ENCODE peak calls at places on chromosomes 12 and 14, in ten cellular contexts. W, Y, L, E, V, U, G, N, B and K are unnamed samples.

GRCh38 chr12:91590991-91591987 is 408.7 kb upstream of the DCN start:
- DNase-seq in L (no peak), B (no peak), G (no peak), N (no peak), U (no peak), Y (no peak), W (no peak), V (no peak), E (no peak), K (no peak)

GRCh38 chr12:109981311-109981710 is 14.9 kb downstream of the GIT2 start:
- DNase-seq in N (no peak), L (no peak), Y (no peak), G (no peak), E (no peak), W (no peak), U (no peak), B (no peak), V (no peak), K (no peak)

GRCh38 chr14:90545431-90545830 is 148.6 kb downstream of the CALM1 start:
- DNase-seq in W (no peak), G (no peak), E (no peak), L (no peak), V (no peak), N (no peak), U (no peak), Y (no peak), B (no peak), K (no peak)

GRCh38 chr14:64906022-64906421 is 8.2 kb upstream of the CHURC1 start:
- DNase-seq in E (no peak), G (no peak), V (no peak), B (no peak), N (no peak), L (no peak), W (no peak), Y (no peak), U (no peak), K (no peak)

GRCh38 chr12:22312336-22312735 is 22.2 kb downstream of the ST8SIA1 start:
- DNase-seq in W (peak; percentile 19), U (no peak), Y (peak; percentile 54), E (no peak), G (no peak), V (no peak), L (peak; percentile 52), B (peak; percentile 55), N (no peak), K (no peak)

GRCh38 chr12:100234591-100235304 is 32.1 kb downstream of the DEPDC4 start:
- DNase-seq in E (no peak), W (no peak), G (peak; percentile 68), U (no peak), L (peak; percentile 59), Y (peak; percentile 86), N (no peak), B (no peak), V (no peak), K (peak; percentile 67)

GRCh38 chr12:6829532-6830220 is 1.5 kb downstream of the P3H3 start:
- DNase-seq in Y (peak; percentile 43), B (no peak), W (no peak), G (no peak), V (no peak), U (no peak), N (no peak), E (no peak), L (peak; percentile 52), K (no peak)

GRCh38 chr14:73269729-73270651 is 32.7 kb downstream of the PAPLN start:
- DNase-seq in U (peak; percentile 64), E (peak; percentile 58), B (peak; percentile 55), Y (peak; percentile 18), L (no peak), W (no peak), N (peak; percentile 68), G (no peak), V (no peak), K (peak; percentile 26)

GRCh38 chr12:116455540-116456306 is 103.5 kb upstream of the MAP1LC3B2 start:
- DNase-seq in L (peak; percentile 93), N (peak; percentile 96), W (peak; percentile 74), B (peak; percentile 82), V (peak; percentile 96), Y (peak; percentile 96), G (peak; percentile 32), E (peak; percentile 79), U (peak; percentile 48), K (peak; percentile 49)

GRCh38 chr12:75706786-75707605 is 195.6 kb upstream of the KRR1 start:
- DNase-seq in N (no peak), L (no peak), B (no peak), U (no peak), V (no peak), G (no peak), E (no peak), Y (peak; percentile 93), W (no peak), K (no peak)

GRCh38 chr12:43815416-43815815 is 9.3 kb upstream of the TWF1 start:
- DNase-seq in G (no peak), E (peak; percentile 14), L (no peak), Y (no peak), V (no peak), N (no peak), W (no peak), B (no peak), U (no peak), K (no peak)

DNA sequence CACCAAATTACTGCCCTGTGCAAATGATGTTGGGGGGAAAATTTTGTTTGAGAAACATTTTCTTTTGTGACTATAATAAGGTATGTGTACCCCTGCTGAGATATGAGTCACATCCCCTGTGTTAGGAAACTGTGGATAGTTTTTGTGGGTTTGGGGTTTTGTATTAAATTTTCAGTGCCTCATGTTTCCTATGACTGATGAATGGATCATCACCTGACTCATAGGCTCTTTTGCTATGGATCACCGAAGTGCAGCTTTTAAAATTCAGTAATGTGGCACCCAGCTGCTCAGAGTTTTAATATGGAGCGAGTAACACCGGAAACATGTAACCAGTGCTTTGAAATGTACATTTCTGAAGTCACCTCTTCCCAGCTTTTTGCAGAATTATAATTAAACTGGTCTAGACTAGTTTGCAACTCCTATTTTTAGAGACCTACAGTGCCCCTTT is 167.4 kb upstream of the HMGA2 start:
- DNase-seq in N (no peak), U (no peak), Y (peak; percentile 99), L (peak; percentile 66), B (no peak), W (no peak), E (no peak), G (peak; percentile 96), V (no peak), K (no peak)
- TF ChIP-seq POLR2A in N (no peak), U (no peak), Y (peak; percentile 24), L (no peak), B (no peak), W (no peak), E (no peak), G (no peak), V (no peak), K (no peak)

DNA sequence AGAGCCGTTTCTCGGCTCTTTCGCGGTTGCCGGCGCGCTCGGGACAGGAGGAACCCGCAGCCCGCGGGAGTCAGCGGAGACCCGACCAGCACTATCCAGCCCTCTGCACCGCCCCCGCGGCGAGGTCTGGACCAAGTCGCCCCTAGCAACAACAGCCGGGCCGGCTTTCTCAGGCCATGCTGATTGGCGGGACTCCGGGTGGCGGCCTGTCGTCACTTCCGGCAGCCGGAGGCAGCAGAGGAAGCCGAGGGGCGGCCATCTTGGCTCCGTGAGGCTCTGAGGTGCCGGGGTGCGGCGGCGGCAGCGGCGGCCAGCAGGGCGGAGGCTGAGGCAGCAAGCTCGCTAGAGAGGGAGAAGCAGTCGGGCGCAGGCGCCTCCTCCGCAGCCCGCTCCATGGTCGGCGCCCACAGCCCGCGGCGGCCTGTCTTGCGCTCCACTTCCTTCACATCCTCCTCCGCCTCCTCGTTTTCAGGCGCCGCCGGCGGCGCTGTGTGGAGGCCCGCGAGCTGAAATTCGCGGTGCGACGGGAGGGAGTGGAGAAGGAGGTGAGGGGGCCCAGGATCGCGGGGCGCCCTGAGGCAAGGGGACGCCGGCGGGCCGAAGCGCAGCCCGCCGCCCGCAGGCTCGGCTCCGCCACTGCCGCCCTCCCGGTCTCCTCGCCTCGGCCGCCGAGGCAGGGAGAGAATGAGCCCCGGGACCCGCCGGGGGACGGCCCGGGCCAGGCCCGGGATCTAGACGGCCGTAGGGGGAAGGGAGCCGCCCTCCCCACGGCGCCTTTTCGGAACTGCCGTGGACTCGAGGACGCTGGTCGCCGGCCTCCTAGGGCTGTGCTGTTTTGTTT is at the start of gene MARK3:
- DNase-seq in N (peak; percentile 99), U (peak; percentile 98), G (peak; percentile 98), W (peak; percentile 95), E (peak; percentile 98), L (peak; percentile 95), V (peak; percentile 97), B (peak; percentile 98), Y (peak; percentile 95), K (peak; percentile 99)
- TF ChIP-seq POLR2A in N (peak; percentile 86), U (no peak), G (peak; percentile 77), W (peak; percentile 71), E (peak; percentile 88), L (peak; percentile 87), V (peak; percentile 85), B (no peak), Y (peak; percentile 79), K (peak; percentile 95)

GRCh38 chr12:108855284-108856169 is 1.9 kb downstream of the SSH1 start:
- DNase-seq in U (no peak), V (no peak), G (peak; percentile 96), L (no peak), E (no peak), Y (peak; percentile 52), N (no peak), B (no peak), W (no peak), K (peak; percentile 46)

GRCh38 chr12:108854055-108854452 is 3.3 kb downstream of the SSH1 start:
- DNase-seq in L (peak; percentile 82), E (no peak), V (peak; percentile 76), N (peak; percentile 82), G (peak; percentile 61), B (peak; percentile 34), W (no peak), U (no peak), Y (peak; percentile 95), K (peak; percentile 26)

GRCh38 chr12:108856170-108856427 is 1.3 kb downstream of the SSH1 start:
- DNase-seq in G (no peak), L (peak; percentile 69), E (no peak), V (no peak), U (no peak), Y (no peak), W (no peak), B (peak; percentile 30), N (no peak), K (no peak)

GRCh38 chr12:108853426-108853825 is 4.0 kb downstream of the SSH1 start:
- DNase-seq in L (no peak), G (no peak), Y (no peak), V (no peak), E (no peak), B (no peak), U (no peak), W (no peak), N (no peak), K (no peak)

GRCh38 chr12:108854453-108855283 is 2.7 kb downstream of the SSH1 start:
- DNase-seq in E (no peak), Y (peak; percentile 100), V (peak; percentile 74), L (peak; percentile 96), U (no peak), N (peak; percentile 85), G (no peak), W (no peak), B (peak; percentile 47), K (peak; percentile 46)
- TF ChIP-seq POLR2A in E (peak; percentile 10), Y (peak; percentile 77), V (no peak), L (no peak), U (no peak), N (no peak), G (no peak), W (no peak), B (no peak), K (no peak)

DNA sequence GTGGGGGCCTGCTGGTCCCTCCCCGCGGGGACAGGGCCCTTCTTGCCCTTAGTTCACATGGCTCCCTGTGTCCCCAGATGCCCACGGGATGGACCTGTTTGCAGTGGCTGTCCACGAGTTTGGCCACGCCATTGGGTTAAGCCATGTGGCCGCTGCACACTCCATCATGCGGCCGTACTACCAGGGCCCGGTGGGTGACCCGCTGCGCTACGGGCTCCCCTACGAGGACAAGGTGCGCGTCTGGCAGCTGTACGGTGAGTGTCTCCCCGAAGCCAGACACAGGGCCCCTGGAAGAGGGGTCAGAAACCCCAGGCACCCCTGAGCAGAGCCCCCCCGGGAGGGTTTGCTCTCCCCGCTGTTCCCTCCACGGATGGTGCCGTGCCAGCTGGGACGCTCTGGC is 13.4 kb downstream of the MMP17 start:
- DNase-seq in E (no peak), G (no peak), Y (no peak), B (no peak), U (no peak), N (no peak), L (no peak), W (no peak), V (no peak), K (no peak)
- TF ChIP-seq POLR2A in E (no peak), G (no peak), Y (no peak), B (no peak), U (no peak), N (no peak), L (no peak), W (no peak), V (no peak), K (no peak)